ENCODE peak calls at places on chromosomes 5 and 9, in four cellular contexts. B, I, C and A are unnamed samples.

GRCh38 chr9:137000177-137000930 is 4.0 kb upstream of the CLIC3 start:
- DNase-seq in B (no peak), I (no peak), C (no peak), A (no peak)

GRCh38 chr5:177445052-177446016 is 1.3 kb upstream of the PRR7 start:
- DNase-seq in B (no peak), I (no peak), C (no peak), A (no peak)

GRCh38 chr9:23556459-23556858 is 269.6 kb downstream of the ELAVL2 start:
- DNase-seq in B (no peak), I (no peak), C (no peak), A (no peak)

GRCh38 chr9:135961811-135962695 is 880 bp upstream of the UBAC1 start:
- DNase-seq in B (no peak), I (no peak), C (peak), A (no peak)

GRCh38 chr9:115978739-115979138 is 174.9 kb upstream of the PAPPA start:
- DNase-seq in B (no peak), I (peak), C (no peak), A (no peak)

GRCh38 chr5:55485073-55485472 is 49.7 kb downstream of the PLPP1 start:
- DNase-seq in B (peak), I (no peak), C (no peak), A (no peak)

GRCh38 chr5:73960023-73960422 is 334.0 kb downstream of the ARHGEF28 start:
- DNase-seq in B (no peak), I (no peak), C (no peak), A (no peak)

GRCh38 chr9:114261026-114261425 is 61.9 kb upstream of the ORM1 start:
- DNase-seq in B (no peak), I (no peak), C (no peak), A (no peak)

GRCh38 chr9:16112116-16112515 is 559.3 kb downstream of the CCDC171 start:
- DNase-seq in B (no peak), I (no peak), C (no peak), A (no peak)

GRCh38 chr5:131379723-131380122 is 115.9 kb downstream of the CDC42SE2 start:
- DNase-seq in B (no peak), I (peak), C (no peak), A (peak)

GRCh38 chr9:119375892-119376291 is 6.7 kb upstream of the BRINP1 start:
- DNase-seq in B (no peak), I (peak), C (no peak), A (peak)

GRCh38 chr5:36607114-36607561 is 732 bp downstream of the SLC1A3 start:
- DNase-seq in B (no peak), I (no peak), C (no peak), A (no peak)

GRCh38 chr9:69036319-69036718 is 767 bp downstream of the FXN start:
- DNase-seq in B (no peak), I (peak), C (peak), A (peak)

GRCh38 chr5:152811985-152812384 is 406.9 kb upstream of the NMUR2 start:
- DNase-seq in B (no peak), I (no peak), C (no peak), A (no peak)

GRCh38 chr5:178547753-178548415 is 42.3 kb downstream of the COL23A1 start:
- DNase-seq in B (no peak), I (no peak), C (no peak), A (no peak)

GRCh38 chr9:36772449-36773370 is 200.0 kb downstream of the MELK start:
- DNase-seq in B (no peak), I (no peak), C (no peak), A (no peak)

GRCh38 chr9:24766081-24766480 is 220.4 kb upstream of the IZUMO3 start:
- DNase-seq in B (no peak), I (no peak), C (no peak), A (no peak)

GRCh38 chr9:119852399-119852798 is 483.2 kb upstream of the BRINP1 start:
- DNase-seq in B (no peak), I (no peak), C (no peak), A (no peak)

GRCh38 chr9:133956520-133957076 is 35.5 kb downstream of the VAV2 start:
- DNase-seq in B (no peak), I (no peak), C (no peak), A (no peak)

GRCh38 chr5:172078726-172079345 is 72.4 kb upstream of the FBXW11 start:
- DNase-seq in B (no peak), I (no peak), C (no peak), A (no peak)

GRCh38 chr9:122056484-122056883 is 36.6 kb downstream of the TTLL11 start:
- DNase-seq in B (no peak), I (peak), C (peak), A (no peak)

GRCh38 chr9:112620353-112620752 is 97.6 kb downstream of the INIP start:
- DNase-seq in B (no peak), I (no peak), C (no peak), A (no peak)

GRCh38 chr5:33894566-33894965 is 2.8 kb upstream of the ADAMTS12 start:
- DNase-seq in B (no peak), I (no peak), C (no peak), A (peak)

GRCh38 chr9:137485343-137486140 is 26.4 kb upstream of the NSMF start:
- DNase-seq in B (no peak), I (no peak), C (no peak), A (no peak)

GRCh38 chr5:174723979-174724483 is 351 bp upstream of the MSX2 start:
- DNase-seq in B (no peak), I (no peak), C (peak), A (peak)

GRCh38 chr5:107425541-107426031 is 245.2 kb downstream of the EFNA5 start:
- DNase-seq in B (no peak), I (no peak), C (no peak), A (peak)

GRCh38 chr9:125633116-125633743 is 73.8 kb downstream of the MAPKAP1 start:
- DNase-seq in B (no peak), I (no peak), C (no peak), A (no peak)

GRCh38 chr9:125637264-125637663 is 69.7 kb downstream of the MAPKAP1 start:
- DNase-seq in B (no peak), I (no peak), C (no peak), A (no peak)

GRCh38 chr9:125634040-125634717 is 72.8 kb downstream of the MAPKAP1 start:
- DNase-seq in B (no peak), I (no peak), C (no peak), A (no peak)

GRCh38 chr9:125638239-125638638 is 68.8 kb downstream of the MAPKAP1 start:
- DNase-seq in B (no peak), I (no peak), C (no peak), A (no peak)

DNA sequence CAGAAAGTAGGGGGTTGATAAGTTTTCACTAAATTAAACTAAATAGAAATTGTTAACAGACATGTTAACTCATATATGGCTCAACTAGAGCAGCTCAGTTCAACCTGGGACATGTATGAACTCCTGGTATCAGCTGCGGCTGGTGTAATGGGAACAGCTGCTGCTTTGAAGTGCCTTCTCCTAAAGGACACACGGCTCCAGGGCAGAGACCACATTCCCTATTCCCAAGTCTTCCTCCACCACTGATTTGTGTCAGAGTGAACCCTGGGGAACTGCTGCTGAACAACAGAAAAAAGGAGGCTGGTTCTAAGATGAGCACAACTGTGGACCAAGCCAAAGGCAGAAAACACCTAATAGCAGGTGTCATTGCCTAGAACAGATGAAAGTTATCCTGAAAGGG is 71.1 kb downstream of the MAPKAP1 start:
- DNase-seq in B (no peak), I (peak), C (no peak), A (no peak)
- H3K4me3 ChIP-seq in B (no peak), I (no peak), C (no peak), A (no peak)

DNA sequence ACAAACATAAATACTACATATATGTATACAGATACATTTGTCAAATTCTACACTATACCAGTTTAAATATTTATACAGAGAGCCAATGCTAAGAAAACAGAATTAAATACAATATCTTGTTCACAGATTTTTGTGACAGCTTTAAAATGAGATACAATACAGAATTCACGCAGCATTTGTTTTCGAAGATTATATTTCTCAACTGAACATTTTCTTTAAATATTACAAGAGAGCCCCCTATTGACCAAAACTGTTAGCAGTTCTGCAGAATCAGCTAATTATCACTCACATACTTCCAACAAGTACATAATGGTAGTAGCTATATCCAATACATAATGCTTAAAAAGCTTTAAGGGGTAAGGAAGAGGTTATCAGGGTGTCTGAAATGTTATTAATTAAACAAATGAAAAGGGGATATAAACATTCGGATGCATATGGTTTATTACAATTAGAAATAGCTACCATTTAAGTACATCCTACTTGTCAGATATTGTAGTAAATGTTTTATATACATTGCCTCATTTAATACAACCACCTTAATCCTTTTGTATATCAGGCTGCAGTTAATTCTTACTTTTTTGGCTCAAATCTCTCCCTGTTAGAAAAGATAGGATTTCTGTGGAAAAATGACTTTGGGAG is 31.7 kb downstream of the ZDHHC21 start:
- DNase-seq in B (no peak), I (peak), C (peak), A (peak)
- TF ChIP-seq HDAC2 in B (no peak), I (no peak), C (no peak), A (no peak)

DNA sequence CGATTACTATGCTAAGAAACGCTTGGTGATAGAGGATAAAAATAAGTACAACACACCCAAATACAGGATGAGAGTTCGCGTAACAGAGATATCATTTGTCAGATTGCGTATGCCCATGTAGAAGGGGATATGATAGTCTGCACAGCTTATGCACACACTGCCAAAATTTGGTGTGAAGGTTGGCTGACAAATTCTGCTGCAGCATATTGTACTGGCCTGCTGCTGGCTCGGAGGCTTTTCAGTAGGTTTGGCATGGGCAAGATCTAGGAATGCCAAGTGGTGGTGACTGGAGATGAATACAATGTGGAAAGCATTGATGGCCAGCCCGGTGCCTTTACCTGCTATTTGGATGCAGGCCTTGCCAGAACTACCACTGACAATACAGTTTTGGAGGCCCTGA is 208.4 kb downstream of the PDZD2 start:
- DNase-seq in B (no peak), I (no peak), C (no peak), A (no peak)
- TF ChIP-seq RNF2 in B (no peak), I (no peak), C (no peak), A (no peak)

GRCh38 chr5:100900142-100900795 is 2.8 kb downstream of the ST8SIA4 start:
- DNase-seq in B (no peak), I (no peak), C (no peak), A (no peak)
- H3K4me3 ChIP-seq in B (peak), I (no peak), C (no peak), A (peak)

DNA sequence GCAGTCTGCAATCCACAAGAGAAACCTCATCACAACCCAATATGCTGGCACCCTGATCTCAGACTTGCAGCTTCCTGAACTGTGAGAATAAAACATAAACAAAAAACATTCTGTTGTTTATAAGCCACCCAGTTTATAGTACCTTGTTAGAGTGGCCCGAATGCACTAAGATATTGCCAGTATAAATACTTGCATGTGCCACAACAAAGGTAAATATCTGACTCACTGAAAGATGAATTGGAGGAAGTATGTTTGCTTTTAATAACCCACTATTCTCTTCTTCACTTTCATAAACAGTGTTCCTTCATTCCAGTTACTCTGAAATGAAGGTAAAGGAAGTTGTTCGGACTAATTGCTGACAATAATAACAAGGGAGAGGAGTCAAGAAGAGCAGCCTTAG is 1163.4 kb upstream of the CDH6 start:
- DNase-seq in B (no peak), I (no peak), C (no peak), A (no peak)
- TF ChIP-seq HDAC2 in B (no peak), I (no peak), C (no peak), A (no peak)

GRCh38 chr5:141359790-141360426 is at the start of gene PCDHGB2:
- DNase-seq in B (no peak), I (peak), C (peak), A (no peak)

GRCh38 chr5:141362719-141363118 is 1.2 kb upstream of the PCDHGA5 start:
- DNase-seq in B (no peak), I (no peak), C (no peak), A (no peak)

GRCh38 chr5:141363952-141364660 is at the start of gene PCDHGA5:
- DNase-seq in B (no peak), I (no peak), C (no peak), A (no peak)

GRCh38 chr5:141356950-141357349 is 2.1 kb downstream of the PCDHGA4 start:
- DNase-seq in B (no peak), I (no peak), C (no peak), A (no peak)

DNA sequence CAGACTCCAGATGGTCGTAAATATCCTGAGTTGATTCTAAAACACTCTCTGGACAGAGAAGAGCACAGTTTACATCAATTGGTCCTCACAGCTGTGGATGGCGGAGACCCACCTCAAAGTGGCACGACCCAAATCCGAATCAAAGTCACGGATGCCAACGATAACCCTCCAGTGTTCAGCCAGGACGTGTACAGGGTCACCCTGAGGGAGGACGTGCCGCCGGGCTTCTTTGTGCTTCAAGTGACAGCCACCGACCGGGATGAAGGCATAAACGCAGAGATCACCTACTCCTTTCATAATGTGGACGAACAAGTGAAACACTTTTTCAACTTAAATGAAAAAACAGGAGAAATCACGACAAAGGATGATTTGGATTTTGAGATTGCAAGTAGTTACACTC is 891 bp downstream of the PCDHGB2 start:
- DNase-seq in B (no peak), I (no peak), C (no peak), A (no peak)
- TF ChIP-seq RNF2 in B (no peak), I (no peak), C (no peak), A (no peak)